ENCODE peak calls at places on chromosomes 6 and 20, in seven cellular contexts. V is HTR-8/SVneo; Q is activated CD8-positive, alpha-beta memory T cell treated with anti-CD3 and anti-CD28 coated beads, Interleukin-2, amount 50 U/mL, for 48 hours; A is psoas muscle; H is NCI-H2081; M is cardiac muscle cell; P is NCI-H1694. D is an unnamed sample.

GRCh38 chr20:58040447-58041290 is 187.8 kb downstream of the ANKRD60 start:
- DNase-seq in A (no peak), M (no peak), H (no peak), V (no peak), P (no peak), Q (peak), D (no peak)

GRCh38 chr6:20092071-20092566 is 120.2 kb downstream of the MBOAT1 start:
- DNase-seq in Q (no peak), P (peak), H (peak), M (peak), V (peak), A (no peak), D (no peak)

GRCh38 chr6:162056745-162057144 is 670.8 kb downstream of the PRKN start:
- DNase-seq in P (no peak), H (no peak), Q (no peak), A (no peak), V (peak), M (peak), D (no peak)

GRCh38 chr20:49803418-49803817 is 9.2 kb upstream of the SLC9A8 start:
- DNase-seq in Q (no peak), V (no peak), P (no peak), H (no peak), A (no peak), M (no peak), D (no peak)

GRCh38 chr6:82144852-82145332 is 102.7 kb downstream of the IBTK start:
- DNase-seq in H (no peak), P (peak), M (peak), A (peak), Q (no peak), V (peak), D (peak)

GRCh38 chr6:25054469-25054868 is 118.7 kb upstream of the RIPOR2 start:
- DNase-seq in M (peak), P (no peak), H (no peak), A (no peak), V (no peak), Q (no peak), D (no peak)

GRCh38 chr6:11253594-11253993 is 21.1 kb upstream of the NEDD9 start:
- DNase-seq in A (no peak), Q (no peak), H (no peak), V (no peak), M (no peak), P (no peak), D (no peak)

GRCh38 chr6:155765275-155766194 is 309.9 kb upstream of the NOX3 start:
- DNase-seq in P (no peak), Q (no peak), A (no peak), M (peak), V (peak), H (no peak), D (no peak)

GRCh38 chr6:73604020-73604419 is 49.8 kb downstream of the SLC17A5 start:
- DNase-seq in Q (no peak), H (no peak), V (no peak), A (no peak), P (no peak), M (no peak), D (no peak)

GRCh38 chr6:43669922-43670622 is 17.5 kb downstream of the MRPS18A start:
- DNase-seq in A (no peak), M (peak), H (no peak), V (no peak), Q (no peak), P (no peak), D (no peak)

GRCh38 chr20:62943396-62943795 is 5.4 kb downstream of the GID8 start:
- DNase-seq in P (no peak), A (no peak), V (no peak), M (no peak), Q (no peak), H (no peak), D (no peak)

GRCh38 chr6:123829302-123829953 is 25.8 kb downstream of the NKAIN2 start:
- DNase-seq in M (peak), A (no peak), P (no peak), H (no peak), Q (no peak), V (no peak), D (no peak)

GRCh38 chr20:63530788-63531160 is 6.4 kb downstream of the PTK6 start:
- DNase-seq in M (no peak), V (no peak), P (no peak), Q (no peak), H (no peak), A (no peak), D (no peak)

GRCh38 chr6:163603395-163603794 is 188.9 kb downstream of the QKI start:
- DNase-seq in M (no peak), A (no peak), V (no peak), Q (no peak), H (no peak), P (no peak), D (no peak)

GRCh38 chr6:113184291-113184690 is 672.9 kb upstream of the MARCKS start:
- DNase-seq in V (no peak), Q (no peak), H (no peak), P (no peak), A (no peak), M (peak), D (no peak)

GRCh38 chr6:122372647-122373046 is 26.8 kb upstream of the HSF2 start:
- DNase-seq in Q (no peak), H (peak), V (no peak), P (no peak), A (no peak), M (peak), D (no peak)

GRCh38 chr6:132713355-132714134 is at the start of gene VNN1:
- DNase-seq in A (no peak), M (no peak), Q (no peak), V (no peak), P (no peak), H (no peak), D (no peak)

GRCh38 chr20:4714818-4715217 is 6.9 kb upstream of the PRND start:
- DNase-seq in A (no peak), H (no peak), V (no peak), Q (no peak), M (no peak), P (no peak), D (no peak)

GRCh38 chr20:36941403-36941835 is 10.1 kb downstream of the SAMHD1 start:
- DNase-seq in A (no peak), H (no peak), M (peak), Q (peak), P (no peak), V (no peak), D (no peak)

GRCh38 chr20:36184816-36185776 is 30.6 kb downstream of the EPB41L1 start:
- DNase-seq in H (no peak), M (no peak), P (no peak), V (no peak), A (no peak), Q (no peak), D (no peak)

GRCh38 chr6:146041282-146041681 is 12.4 kb downstream of the GRM1 start:
- DNase-seq in Q (no peak), M (peak), P (peak), V (no peak), A (no peak), H (peak), D (no peak)

GRCh38 chr6:4914412-4915159 is 89.3 kb downstream of the RPP40 start:
- DNase-seq in Q (no peak), H (no peak), A (no peak), V (peak), M (peak), P (no peak), D (no peak)

GRCh38 chr6:19834858-19835257 is 2.3 kb upstream of the ID4 start:
- DNase-seq in M (no peak), Q (no peak), V (no peak), A (no peak), P (no peak), H (no peak), D (no peak)

GRCh38 chr6:152089992-152090391 is 282.5 kb downstream of the ESR1 start:
- DNase-seq in H (no peak), M (peak), Q (no peak), A (peak), V (no peak), P (no peak), D (peak)

GRCh38 chr20:19659468-19659867 is 98.6 kb upstream of the RIN2 start:
- DNase-seq in H (no peak), Q (no peak), P (no peak), M (no peak), A (no peak), V (no peak), D (no peak)

GRCh38 chr6:24520929-24521546 is 26.3 kb downstream of the ALDH5A1 start:
- DNase-seq in H (peak), Q (peak), A (peak), P (no peak), M (peak), V (peak), D (no peak)

GRCh38 chr6:51161752-51162151 is 343.1 kb downstream of the TFAP2B start:
- DNase-seq in P (no peak), A (no peak), Q (no peak), V (no peak), M (no peak), H (no peak), D (no peak)

D was measured in thoracic aorta.